ENCODE peak calls at places on chromosome 22, in four cellular contexts. H is cardiac muscle cell, L is AG04450, Z is epithelial cell of esophagus. S is an unnamed sample.

GRCh38 chr22:33018232-33018864 is 39.8 kb downstream of the SYN3 start:
- DNase-seq in Z (peak), H (peak), L (peak), S (no peak)

GRCh38 chr22:48760481-48761238 is 1067.0 kb downstream of the BRD1 start:
- DNase-seq in Z (no peak), L (no peak), H (no peak), S (no peak)

GRCh38 chr22:26624788-26625187 is 3.0 kb downstream of the CRYBA4 start:
- DNase-seq in Z (no peak), H (no peak), L (no peak), S (no peak)

GRCh38 chr22:28247667-28248363 is 328.8 kb upstream of the PITPNB start:
- DNase-seq in H (peak), L (no peak), Z (no peak), S (no peak)

GRCh38 chr22:32745251-32745995 is 56.1 kb upstream of the TIMP3 start:
- DNase-seq in Z (peak), L (no peak), H (peak), S (no peak)

GRCh38 chr22:44131412-44131811 is 49.3 kb upstream of the PARVG start:
- DNase-seq in Z (no peak), L (no peak), H (no peak), S (no peak)

GRCh38 chr22:30044369-30044768 is 35.9 kb upstream of the HORMAD2 start:
- DNase-seq in H (no peak), Z (peak), L (peak), S (peak)

GRCh38 chr22:17060126-17060525 is 24.7 kb upstream of the IL17RA start:
- DNase-seq in Z (no peak), H (no peak), L (no peak), S (no peak)

GRCh38 chr22:44091021-44091721 is 67.1 kb downstream of the PARVB start:
- DNase-seq in Z (peak), L (no peak), H (peak), S (no peak)

GRCh38 chr22:37472418-37473006 is 13.7 kb downstream of the MFNG start:
- DNase-seq in H (peak), Z (peak), L (no peak), S (no peak)

GRCh38 chr22:29061773-29062172 is at the start of gene C22orf31:
- DNase-seq in Z (no peak), L (no peak), H (no peak), S (no peak)

GRCh38 chr22:17493384-17493981 is 69.8 kb upstream of the SLC25A18 start:
- DNase-seq in Z (no peak), L (no peak), H (no peak), S (no peak)

GRCh38 chr22:30921108-30921507 is 47.5 kb downstream of the MORC2 start:
- DNase-seq in Z (peak), H (no peak), L (no peak), S (no peak)

GRCh38 chr22:47192651-47193437 is 430.4 kb downstream of the TBC1D22A start:
- DNase-seq in L (no peak), Z (no peak), H (no peak), S (no peak)

GRCh38 chr22:30265851-30266444 is 703 bp downstream of the OSM start:
- DNase-seq in Z (no peak), H (no peak), L (no peak), S (no peak)

GRCh38 chr22:22702159-22702873 is 57.9 kb downstream of the GGTLC2 start:
- DNase-seq in L (no peak), Z (peak), H (no peak), S (no peak)

GRCh38 chr22:43506487-43506886 is 94.7 kb downstream of the MPPED1 start:
- DNase-seq in H (no peak), Z (no peak), L (no peak), S (no peak)

GRCh38 chr22:17057959-17058814 is 26.6 kb upstream of the IL17RA start:
- DNase-seq in L (peak), H (peak), Z (peak), S (no peak)

GRCh38 chr22:49845666-49846459 is 7.8 kb upstream of the ZBED4 start:
- DNase-seq in Z (no peak), H (no peak), L (no peak), S (no peak)

GRCh38 chr22:48585916-48586798 is 1241.5 kb downstream of the BRD1 start:
- DNase-seq in L (no peak), Z (no peak), H (no peak), S (no peak)

GRCh38 chr22:28594784-28595324 is 84.8 kb downstream of the TTC28 start:
- DNase-seq in H (peak), Z (peak), L (peak), S (peak)

GRCh38 chr22:39090426-39091064 is 6.5 kb upstream of the APOBEC3H start:
- DNase-seq in H (no peak), L (no peak), Z (peak), S (no peak)
- H3K4me3 ChIP-seq in H (no peak), L (no peak), Z (no peak), S (no peak)

DNA sequence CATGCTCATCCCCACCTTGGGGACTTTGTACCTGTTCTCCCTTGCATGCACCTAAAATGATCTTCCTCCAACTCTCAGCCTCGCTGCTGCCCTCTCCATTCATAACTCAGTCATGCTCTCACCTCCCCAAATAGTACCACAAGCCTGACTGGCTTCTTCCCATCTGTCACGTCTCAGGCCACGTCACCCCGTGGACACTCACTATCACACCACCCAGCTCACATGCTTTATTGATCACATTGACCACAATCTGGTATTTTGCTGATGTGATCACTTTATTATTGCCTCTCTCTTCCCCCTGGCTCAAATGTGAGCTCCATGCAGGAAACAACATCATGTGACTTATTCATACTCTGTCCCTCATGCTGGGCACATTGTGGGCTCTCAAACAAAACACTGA is 9.2 kb upstream of the SGSM1 start:
- DNase-seq in L (no peak), Z (no peak), H (no peak), S (no peak)
- TF ChIP-seq CTCF in L (no peak), Z (no peak), H (no peak), S (no peak)

GRCh38 chr22:19762315-19763140 is 1.9 kb downstream of the TBX1 start:
- DNase-seq in H (no peak), L (no peak), Z (peak), S (no peak)

GRCh38 chr22:19760652-19761002 is at the start of gene TBX1:
- DNase-seq in Z (no peak), H (no peak), L (no peak), S (no peak)

GRCh38 chr22:19761500-19762314 is 1.1 kb downstream of the TBX1 start:
- DNase-seq in H (peak), L (no peak), Z (peak), S (no peak)

GRCh38 chr22:19759994-19760651 is 455 bp upstream of the TBX1 start:
- DNase-seq in Z (no peak), L (no peak), H (no peak), S (no peak)

GRCh38 chr22:19761022-19761499 is 483 bp downstream of the TBX1 start:
- DNase-seq in H (no peak), L (no peak), Z (peak), S (no peak)
- H3K4me3 ChIP-seq in H (no peak), L (no peak), Z (peak), S (peak)

GRCh38 chr22:39234157-39234793 is 10.5 kb downstream of the PDGFB start:
- DNase-seq in H (no peak), Z (no peak), L (no peak), S (no peak)
- TF ChIP-seq CTCF in H (no peak), Z (no peak), L (no peak), S (no peak)

GRCh38 chr22:38935616-38936015 is 21.8 kb upstream of the APOBEC3A start:
- DNase-seq in Z (no peak), L (no peak), H (no peak), S (no peak)
- H3K4me3 ChIP-seq in Z (no peak), L (no peak), H (no peak), S (no peak)

GRCh38 chr22:24128631-24129601 is 52.4 kb upstream of the SUSD2 start:
- DNase-seq in Z (no peak), L (no peak), H (no peak), S (no peak)

GRCh38 chr22:24137595-24137994 is 43.7 kb upstream of the SUSD2 start:
- DNase-seq in H (no peak), L (peak), Z (no peak), S (peak)

GRCh38 chr22:24129980-24130379 is 51.3 kb upstream of the SUSD2 start:
- DNase-seq in L (no peak), H (no peak), Z (no peak), S (no peak)

GRCh38 chr22:24134090-24134846 is 47.0 kb upstream of the SUSD2 start:
- DNase-seq in Z (no peak), H (peak), L (no peak), S (no peak)

GRCh38 chr22:24133187-24133965 is 47.9 kb upstream of the SUSD2 start:
- DNase-seq in L (no peak), Z (no peak), H (peak), S (no peak)
- TF ChIP-seq CTCF in L (peak), Z (peak), H (peak), S (peak)

GRCh38 chr22:46090631-46091201 is 59.6 kb upstream of the PPARA start:
- DNase-seq in L (no peak), Z (no peak), H (no peak), S (no peak)
- H3K4me3 ChIP-seq in L (no peak), Z (no peak), H (no peak), S (no peak)

GRCh38 chr22:36185828-36186624 is 15.6 kb downstream of the APOL4 start:
- DNase-seq in Z (no peak), H (no peak), L (no peak), S (no peak)
- TF ChIP-seq CTCF in Z (peak), H (no peak), L (no peak), S (no peak)

GRCh38 chr22:19169002-19169946 is 9.3 kb downstream of the SLC25A1 start:
- DNase-seq in L (no peak), Z (no peak), H (no peak), S (no peak)
- H3K4me3 ChIP-seq in L (no peak), Z (peak), H (no peak), S (peak)